ENCODE peak calls at places on chromosomes 6 and 20, in nine cellular contexts. One of them, this sample, is unnamed. For H3K9me3, the result is how much of the 10 kb centered on the place peaks cover.

GRCh38 chr6:134557509-134557908 is 239.6 kb upstream of the SGK1 start:
- DNase-seq in Peyer's patch: no peak
- DNase-seq in sigmoid colon: no peak
- DNase-seq in CD4-positive, CD25-positive, alpha-beta regulatory T cell: no peak
- DNase-seq in Panc1: no peak
- DNase-seq in mammary epithelial cell: no peak
- DNase-seq in CD8-positive, alpha-beta memory T cell: no peak
- DNase-seq in neuronal stem cell: no peak
- DNase-seq in HepG2: no peak
- DNase-seq in this sample: no peak

GRCh38 chr20:50399003-50399916 is 110.9 kb upstream of the PTPN1 start:
- DNase-seq in Peyer's patch: no peak
- DNase-seq in sigmoid colon: peak
- DNase-seq in CD4-positive, CD25-positive, alpha-beta regulatory T cell: no peak
- DNase-seq in Panc1: no peak
- DNase-seq in mammary epithelial cell: no peak
- DNase-seq in CD8-positive, alpha-beta memory T cell: no peak
- DNase-seq in neuronal stem cell: no peak
- DNase-seq in HepG2: peak
- DNase-seq in this sample: no peak

GRCh38 chr6:107118976-107119375 is 3.7 kb upstream of the BEND3 start:
- DNase-seq in Peyer's patch: no peak
- DNase-seq in sigmoid colon: no peak
- DNase-seq in CD4-positive, CD25-positive, alpha-beta regulatory T cell: no peak
- DNase-seq in Panc1: no peak
- DNase-seq in mammary epithelial cell: no peak
- DNase-seq in CD8-positive, alpha-beta memory T cell: no peak
- DNase-seq in neuronal stem cell: no peak
- DNase-seq in HepG2: no peak
- DNase-seq in this sample: peak

GRCh38 chr6:75631847-75632246 is 30.2 kb downstream of the SENP6 start:
- DNase-seq in Peyer's patch: no peak
- DNase-seq in sigmoid colon: no peak
- DNase-seq in CD4-positive, CD25-positive, alpha-beta regulatory T cell: no peak
- DNase-seq in Panc1: no peak
- DNase-seq in mammary epithelial cell: no peak
- DNase-seq in CD8-positive, alpha-beta memory T cell: no peak
- DNase-seq in neuronal stem cell: no peak
- DNase-seq in HepG2: no peak
- DNase-seq in this sample: no peak

GRCh38 chr6:46626228-46626909 is 26.2 kb downstream of the CYP39A1 start:
- DNase-seq in Peyer's patch: no peak
- DNase-seq in sigmoid colon: no peak
- DNase-seq in CD4-positive, CD25-positive, alpha-beta regulatory T cell: no peak
- DNase-seq in Panc1: no peak
- DNase-seq in mammary epithelial cell: peak
- DNase-seq in CD8-positive, alpha-beta memory T cell: peak
- DNase-seq in neuronal stem cell: peak
- DNase-seq in HepG2: peak
- DNase-seq in this sample: peak

GRCh38 chr6:85250586-85251216 is 199.2 kb upstream of the NT5E start:
- DNase-seq in Peyer's patch: no peak
- DNase-seq in sigmoid colon: no peak
- DNase-seq in CD4-positive, CD25-positive, alpha-beta regulatory T cell: no peak
- DNase-seq in Panc1: no peak
- DNase-seq in mammary epithelial cell: no peak
- DNase-seq in CD8-positive, alpha-beta memory T cell: no peak
- DNase-seq in neuronal stem cell: no peak
- DNase-seq in HepG2: peak
- DNase-seq in this sample: no peak

GRCh38 chr6:169079650-169080049 is 174.0 kb downstream of the THBS2 start:
- DNase-seq in Peyer's patch: no peak
- DNase-seq in sigmoid colon: no peak
- DNase-seq in CD4-positive, CD25-positive, alpha-beta regulatory T cell: no peak
- DNase-seq in Panc1: no peak
- DNase-seq in mammary epithelial cell: peak
- DNase-seq in CD8-positive, alpha-beta memory T cell: no peak
- DNase-seq in neuronal stem cell: no peak
- DNase-seq in HepG2: no peak
- DNase-seq in this sample: no peak

GRCh38 chr20:37538003-37538402 is 10.3 kb upstream of the BLCAP start:
- DNase-seq in Peyer's patch: no peak
- DNase-seq in sigmoid colon: no peak
- DNase-seq in CD4-positive, CD25-positive, alpha-beta regulatory T cell: no peak
- DNase-seq in Panc1: no peak
- DNase-seq in mammary epithelial cell: peak
- DNase-seq in CD8-positive, alpha-beta memory T cell: no peak
- DNase-seq in neuronal stem cell: no peak
- DNase-seq in HepG2: peak
- DNase-seq in this sample: no peak

GRCh38 chr6:31723245-31723979 is at the start of gene MPIG6B:
- DNase-seq in Peyer's patch: no peak
- DNase-seq in sigmoid colon: no peak
- DNase-seq in CD4-positive, CD25-positive, alpha-beta regulatory T cell: no peak
- DNase-seq in Panc1: no peak
- DNase-seq in mammary epithelial cell: no peak
- DNase-seq in CD8-positive, alpha-beta memory T cell: no peak
- DNase-seq in neuronal stem cell: no peak
- DNase-seq in HepG2: no peak
- DNase-seq in this sample: no peak

GRCh38 chr6:40930555-40930954 is 108.5 kb downstream of the UNC5CL start:
- DNase-seq in Peyer's patch: no peak
- DNase-seq in sigmoid colon: no peak
- DNase-seq in CD4-positive, CD25-positive, alpha-beta regulatory T cell: no peak
- DNase-seq in Panc1: no peak
- DNase-seq in mammary epithelial cell: no peak
- DNase-seq in CD8-positive, alpha-beta memory T cell: no peak
- DNase-seq in neuronal stem cell: no peak
- DNase-seq in HepG2: no peak
- DNase-seq in this sample: no peak

DNA sequence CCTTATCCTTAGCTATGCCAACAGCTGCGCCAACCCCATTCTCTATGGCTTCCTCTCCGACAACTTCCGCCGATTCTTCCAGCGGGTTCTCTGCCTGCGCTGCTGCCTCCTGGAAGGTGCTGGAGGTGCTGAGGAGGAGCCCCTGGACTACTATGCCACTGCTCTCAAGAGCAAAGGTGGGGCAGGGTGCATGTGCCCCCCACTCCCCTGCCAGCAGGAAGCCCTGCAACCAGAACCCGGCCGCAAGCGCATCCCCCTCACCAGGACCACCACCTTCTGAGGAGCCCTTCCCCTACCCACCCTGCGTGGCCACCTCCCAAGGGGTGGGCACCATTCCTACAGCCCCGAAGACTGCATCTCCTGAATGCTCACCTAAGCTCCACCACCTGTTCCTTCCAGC is 1.3 kb downstream of the SSTR4 start:
- DNase-seq in Peyer's patch: no peak
- DNase-seq in sigmoid colon: no peak
- DNase-seq in CD4-positive, CD25-positive, alpha-beta regulatory T cell: no peak
- DNase-seq in Panc1: no peak
- DNase-seq in mammary epithelial cell: no peak
- DNase-seq in CD8-positive, alpha-beta memory T cell: no peak
- DNase-seq in neuronal stem cell: no peak
- DNase-seq in HepG2: no peak
- DNase-seq in this sample: no peak
- H3K9me3 ChIP-seq in Peyer's patch: under half
- H3K9me3 ChIP-seq in sigmoid colon: under half
- H3K9me3 ChIP-seq in CD4-positive, CD25-positive, alpha-beta regulatory T cell: under half
- H3K9me3 ChIP-seq in Panc1: under half
- H3K9me3 ChIP-seq in mammary epithelial cell: under half
- H3K9me3 ChIP-seq in CD8-positive, alpha-beta memory T cell: under half
- H3K9me3 ChIP-seq in neuronal stem cell: under half
- H3K9me3 ChIP-seq in HepG2: under half
- H3K9me3 ChIP-seq in this sample: under half

GRCh38 chr6:99609839-99610489 is 3.3 kb downstream of the PRDM13 start:
- DNase-seq in Peyer's patch: no peak
- DNase-seq in sigmoid colon: no peak
- DNase-seq in CD4-positive, CD25-positive, alpha-beta regulatory T cell: no peak
- DNase-seq in Panc1: no peak
- DNase-seq in mammary epithelial cell: no peak
- DNase-seq in CD8-positive, alpha-beta memory T cell: no peak
- DNase-seq in neuronal stem cell: no peak
- DNase-seq in HepG2: no peak
- DNase-seq in this sample: no peak

GRCh38 chr6:99606670-99607415 is at the start of gene PRDM13:
- DNase-seq in Peyer's patch: no peak
- DNase-seq in sigmoid colon: no peak
- DNase-seq in CD4-positive, CD25-positive, alpha-beta regulatory T cell: no peak
- DNase-seq in Panc1: no peak
- DNase-seq in mammary epithelial cell: no peak
- DNase-seq in CD8-positive, alpha-beta memory T cell: no peak
- DNase-seq in neuronal stem cell: no peak
- DNase-seq in HepG2: no peak
- DNase-seq in this sample: peak

GRCh38 chr6:99607416-99608036 is 893 bp downstream of the PRDM13 start:
- DNase-seq in Peyer's patch: no peak
- DNase-seq in sigmoid colon: no peak
- DNase-seq in CD4-positive, CD25-positive, alpha-beta regulatory T cell: no peak
- DNase-seq in Panc1: no peak
- DNase-seq in mammary epithelial cell: no peak
- DNase-seq in CD8-positive, alpha-beta memory T cell: no peak
- DNase-seq in neuronal stem cell: no peak
- DNase-seq in HepG2: no peak
- DNase-seq in this sample: no peak

GRCh38 chr6:99608059-99608885 is 1.6 kb downstream of the PRDM13 start:
- DNase-seq in Peyer's patch: no peak
- DNase-seq in sigmoid colon: no peak
- DNase-seq in CD4-positive, CD25-positive, alpha-beta regulatory T cell: no peak
- DNase-seq in Panc1: no peak
- DNase-seq in mammary epithelial cell: no peak
- DNase-seq in CD8-positive, alpha-beta memory T cell: no peak
- DNase-seq in neuronal stem cell: no peak
- DNase-seq in HepG2: no peak
- DNase-seq in this sample: no peak

GRCh38 chr6:99608886-99609482 is 2.4 kb downstream of the PRDM13 start:
- DNase-seq in Peyer's patch: no peak
- DNase-seq in sigmoid colon: no peak
- DNase-seq in CD4-positive, CD25-positive, alpha-beta regulatory T cell: no peak
- DNase-seq in Panc1: no peak
- DNase-seq in mammary epithelial cell: no peak
- DNase-seq in CD8-positive, alpha-beta memory T cell: no peak
- DNase-seq in neuronal stem cell: no peak
- DNase-seq in HepG2: no peak
- DNase-seq in this sample: no peak
- H3K9me3 ChIP-seq in Peyer's patch: under half
- H3K9me3 ChIP-seq in sigmoid colon: under half
- H3K9me3 ChIP-seq in CD4-positive, CD25-positive, alpha-beta regulatory T cell: under half
- H3K9me3 ChIP-seq in Panc1: under half
- H3K9me3 ChIP-seq in mammary epithelial cell: under half
- H3K9me3 ChIP-seq in CD8-positive, alpha-beta memory T cell: under half
- H3K9me3 ChIP-seq in neuronal stem cell: under half
- H3K9me3 ChIP-seq in HepG2: under half
- H3K9me3 ChIP-seq in this sample: under half

GRCh38 chr20:29410805-29411457 is 1846.5 kb upstream of the DEFB115 start:
- DNase-seq in Peyer's patch: no peak
- DNase-seq in sigmoid colon: no peak
- DNase-seq in CD4-positive, CD25-positive, alpha-beta regulatory T cell: no peak
- DNase-seq in Panc1: no peak
- DNase-seq in mammary epithelial cell: no peak
- DNase-seq in CD8-positive, alpha-beta memory T cell: no peak
- DNase-seq in neuronal stem cell: no peak
- DNase-seq in HepG2: no peak
- DNase-seq in this sample: no peak

GRCh38 chr20:29408034-29408695 is 1849.3 kb upstream of the DEFB115 start:
- DNase-seq in Peyer's patch: no peak
- DNase-seq in sigmoid colon: no peak
- DNase-seq in CD4-positive, CD25-positive, alpha-beta regulatory T cell: no peak
- DNase-seq in Panc1: no peak
- DNase-seq in mammary epithelial cell: no peak
- DNase-seq in CD8-positive, alpha-beta memory T cell: no peak
- DNase-seq in neuronal stem cell: no peak
- DNase-seq in HepG2: no peak
- DNase-seq in this sample: no peak

DNA sequence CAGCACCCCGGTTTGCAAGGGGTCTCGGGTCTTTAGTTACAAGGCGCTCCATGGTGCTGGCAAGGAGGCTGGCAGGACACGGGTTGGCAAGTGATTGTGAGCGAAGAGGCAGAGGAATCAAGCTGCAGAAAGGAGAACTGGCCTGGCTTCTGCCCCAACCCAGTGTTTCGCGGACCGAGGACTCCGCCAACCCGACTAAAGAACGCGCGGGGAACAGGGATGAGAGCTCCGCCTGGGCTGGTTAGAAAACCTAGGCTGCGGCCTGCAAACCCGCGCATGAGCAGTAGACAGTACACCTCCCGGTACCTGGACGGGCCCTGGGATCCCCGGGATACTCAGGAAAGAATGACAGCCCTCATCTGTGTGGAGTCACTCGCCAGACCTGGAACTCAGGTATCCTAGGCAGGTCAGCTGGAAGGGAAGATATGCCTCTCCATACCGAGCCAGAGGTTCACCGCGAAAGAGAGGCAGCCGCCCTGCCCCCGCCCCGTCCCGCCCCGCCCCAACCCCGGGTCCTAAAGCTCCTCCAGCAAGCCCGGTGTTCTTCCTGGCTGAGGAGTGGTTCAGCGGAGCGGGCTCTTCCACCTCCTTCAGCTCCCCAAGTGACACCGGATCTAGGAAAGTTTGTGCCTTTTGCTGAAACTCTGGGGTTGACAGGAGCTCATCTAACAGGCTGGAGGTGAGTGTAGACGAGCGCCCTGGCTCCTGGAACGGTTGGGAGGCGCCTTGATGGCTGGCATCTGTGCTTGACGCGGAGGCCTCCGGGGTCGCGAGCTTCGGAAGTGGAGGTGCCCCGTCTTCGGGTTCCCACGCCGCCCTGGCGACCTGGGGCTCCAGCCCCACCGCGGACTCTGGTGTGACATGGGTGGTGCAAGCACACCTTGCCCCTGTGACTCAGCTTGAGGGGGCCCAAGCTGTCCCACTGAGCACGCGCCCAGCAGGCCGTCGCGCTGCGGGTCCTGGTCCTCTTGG is 1847.3 kb upstream of the DEFB115 start:
- DNase-seq in Peyer's patch: peak
- DNase-seq in sigmoid colon: no peak
- DNase-seq in CD4-positive, CD25-positive, alpha-beta regulatory T cell: no peak
- DNase-seq in Panc1: no peak
- DNase-seq in mammary epithelial cell: no peak
- DNase-seq in CD8-positive, alpha-beta memory T cell: no peak
- DNase-seq in neuronal stem cell: no peak
- DNase-seq in HepG2: no peak
- DNase-seq in this sample: no peak
- H3K9me3 ChIP-seq in Peyer's patch: under half
- H3K9me3 ChIP-seq in sigmoid colon: under half
- H3K9me3 ChIP-seq in CD4-positive, CD25-positive, alpha-beta regulatory T cell: under half
- H3K9me3 ChIP-seq in Panc1: under half
- H3K9me3 ChIP-seq in mammary epithelial cell: under half
- H3K9me3 ChIP-seq in CD8-positive, alpha-beta memory T cell: under half
- H3K9me3 ChIP-seq in neuronal stem cell: under half
- H3K9me3 ChIP-seq in HepG2: under half
- H3K9me3 ChIP-seq in this sample: under half

GRCh38 chr6:140893432-140893831 is 1239.3 kb upstream of the GJE1 start:
- DNase-seq in Peyer's patch: no peak
- DNase-seq in sigmoid colon: no peak
- DNase-seq in CD4-positive, CD25-positive, alpha-beta regulatory T cell: no peak
- DNase-seq in Panc1: no peak
- DNase-seq in mammary epithelial cell: no peak
- DNase-seq in CD8-positive, alpha-beta memory T cell: no peak
- DNase-seq in neuronal stem cell: no peak
- DNase-seq in HepG2: no peak
- DNase-seq in this sample: no peak

GRCh38 chr6:140897804-140898573 is 1234.7 kb upstream of the GJE1 start:
- DNase-seq in Peyer's patch: no peak
- DNase-seq in sigmoid colon: peak
- DNase-seq in CD4-positive, CD25-positive, alpha-beta regulatory T cell: no peak
- DNase-seq in Panc1: no peak
- DNase-seq in mammary epithelial cell: no peak
- DNase-seq in CD8-positive, alpha-beta memory T cell: no peak
- DNase-seq in neuronal stem cell: no peak
- DNase-seq in HepG2: peak
- DNase-seq in this sample: peak

GRCh38 chr6:140897349-140897748 is 1235.4 kb upstream of the GJE1 start:
- DNase-seq in Peyer's patch: no peak
- DNase-seq in sigmoid colon: no peak
- DNase-seq in CD4-positive, CD25-positive, alpha-beta regulatory T cell: no peak
- DNase-seq in Panc1: no peak
- DNase-seq in mammary epithelial cell: no peak
- DNase-seq in CD8-positive, alpha-beta memory T cell: no peak
- DNase-seq in neuronal stem cell: no peak
- DNase-seq in HepG2: peak
- DNase-seq in this sample: peak
- H3K9me3 ChIP-seq in Peyer's patch: under half
- H3K9me3 ChIP-seq in sigmoid colon: under half
- H3K9me3 ChIP-seq in CD4-positive, CD25-positive, alpha-beta regulatory T cell: under half
- H3K9me3 ChIP-seq in Panc1: under half
- H3K9me3 ChIP-seq in mammary epithelial cell: under half
- H3K9me3 ChIP-seq in CD8-positive, alpha-beta memory T cell: under half
- H3K9me3 ChIP-seq in neuronal stem cell: under half
- H3K9me3 ChIP-seq in HepG2: under half
- H3K9me3 ChIP-seq in this sample: under half

This sample was measured in HAP-1.